ENCODE peak calls at places on chromosome X, in four cellular contexts. One of them, this sample, is unnamed.
A peak's percentile ranks its signal among the peaks of the same experiment; 100 is the strongest.

GRCh38 chrX:16445166-16445752 is 204.7 kb upstream of the S100G start:
- DNase-seq in BJ: no peak
- DNase-seq in upper lobe of left lung: peak; percentile 29
- DNase-seq in dorsolateral prefrontal cortex: no peak
- DNase-seq in this sample: no peak

GRCh38 chrX:119482497-119483480 is 14.5 kb downstream of the SLC25A5 start:
- DNase-seq in BJ: no peak
- DNase-seq in upper lobe of left lung: peak; percentile 79
- DNase-seq in dorsolateral prefrontal cortex: no peak
- DNase-seq in this sample: peak; percentile 48

GRCh38 chrX:8749697-8750096 is 17.8 kb upstream of the ANOS1 start:
- DNase-seq in BJ: no peak
- DNase-seq in upper lobe of left lung: no peak
- DNase-seq in dorsolateral prefrontal cortex: no peak
- DNase-seq in this sample: no peak

GRCh38 chrX:21741869-21742701 is 15.8 kb downstream of the SMPX start:
- DNase-seq in BJ: no peak
- DNase-seq in upper lobe of left lung: no peak
- DNase-seq in dorsolateral prefrontal cortex: no peak
- DNase-seq in this sample: no peak

GRCh38 chrX:123274796-123275195 is 90.7 kb downstream of the GRIA3 start:
- DNase-seq in BJ: no peak
- DNase-seq in upper lobe of left lung: no peak
- DNase-seq in dorsolateral prefrontal cortex: no peak
- DNase-seq in this sample: no peak

GRCh38 chrX:49001521-49002090 is 458 bp downstream of the GRIPAP1 start:
- DNase-seq in BJ: no peak
- DNase-seq in upper lobe of left lung: peak; percentile 32
- DNase-seq in dorsolateral prefrontal cortex: no peak
- DNase-seq in this sample: no peak

GRCh38 chrX:53074987-53075386 is 7.2 kb upstream of the TSPYL2 start:
- DNase-seq in BJ: no peak
- DNase-seq in upper lobe of left lung: no peak
- DNase-seq in dorsolateral prefrontal cortex: no peak
- DNase-seq in this sample: no peak

GRCh38 chrX:64204701-64205440 is 637 bp downstream of the AMER1 start:
- DNase-seq in BJ: no peak
- DNase-seq in upper lobe of left lung: peak; percentile 29
- DNase-seq in dorsolateral prefrontal cortex: peak; percentile 31
- DNase-seq in this sample: peak; percentile 30

GRCh38 chrX:82742351-82742750 is 765.7 kb upstream of the POU3F4 start:
- DNase-seq in BJ: no peak
- DNase-seq in upper lobe of left lung: no peak
- DNase-seq in dorsolateral prefrontal cortex: no peak
- DNase-seq in this sample: no peak

GRCh38 chrX:40240844-40241243 is 143.1 kb upstream of the BCOR start:
- DNase-seq in BJ: no peak
- DNase-seq in upper lobe of left lung: no peak
- DNase-seq in dorsolateral prefrontal cortex: no peak
- DNase-seq in this sample: no peak

GRCh38 chrX:47619486-47620302 is at the start of gene SYN1:
- DNase-seq in BJ: no peak
- DNase-seq in upper lobe of left lung: peak; percentile 81
- DNase-seq in dorsolateral prefrontal cortex: peak; percentile 57
- DNase-seq in this sample: peak; percentile 74

GRCh38 chrX:45859407-45859806 is 658.7 kb upstream of the DIPK2B start:
- DNase-seq in BJ: no peak
- DNase-seq in upper lobe of left lung: no peak
- DNase-seq in dorsolateral prefrontal cortex: no peak
- DNase-seq in this sample: no peak
- TF ChIP-seq CTCF in BJ: no peak
- TF ChIP-seq CTCF in upper lobe of left lung: no peak
- TF ChIP-seq CTCF in dorsolateral prefrontal cortex: no peak
- TF ChIP-seq CTCF in this sample: no peak

DNA sequence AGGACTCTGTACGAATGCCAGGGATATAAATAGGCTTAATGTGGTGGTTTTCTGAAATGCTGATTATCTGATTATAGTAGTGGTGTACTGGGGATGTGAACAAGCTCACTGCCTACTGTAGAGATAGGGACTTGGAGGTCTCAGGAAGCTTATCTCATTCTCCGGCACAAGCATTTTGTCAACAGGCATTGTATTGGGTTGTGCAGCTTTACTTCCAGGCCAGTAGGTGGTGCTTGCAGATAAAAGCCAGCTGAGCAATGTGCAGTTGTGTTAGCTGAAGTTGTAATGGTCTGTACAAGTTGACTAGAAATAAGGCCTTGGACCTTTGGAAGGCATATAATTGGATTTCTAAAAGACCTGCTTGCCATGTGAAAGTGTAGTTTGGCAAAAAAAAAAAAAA is 49.5 kb upstream of the TMLHE start:
- DNase-seq in BJ: no peak
- DNase-seq in upper lobe of left lung: no peak
- DNase-seq in dorsolateral prefrontal cortex: no peak
- DNase-seq in this sample: no peak
- TF ChIP-seq CTCF in BJ: peak; percentile 15
- TF ChIP-seq CTCF in upper lobe of left lung: no peak
- TF ChIP-seq CTCF in dorsolateral prefrontal cortex: no peak
- TF ChIP-seq CTCF in this sample: no peak

GRCh38 chrX:125744914-125745313 is 421.2 kb downstream of the DCAF12L2 start:
- DNase-seq in BJ: no peak
- DNase-seq in upper lobe of left lung: no peak
- DNase-seq in dorsolateral prefrontal cortex: no peak
- DNase-seq in this sample: no peak
- TF ChIP-seq CTCF in BJ: no peak
- TF ChIP-seq CTCF in upper lobe of left lung: no peak
- TF ChIP-seq CTCF in dorsolateral prefrontal cortex: no peak
- TF ChIP-seq CTCF in this sample: peak; percentile 34

DNA sequence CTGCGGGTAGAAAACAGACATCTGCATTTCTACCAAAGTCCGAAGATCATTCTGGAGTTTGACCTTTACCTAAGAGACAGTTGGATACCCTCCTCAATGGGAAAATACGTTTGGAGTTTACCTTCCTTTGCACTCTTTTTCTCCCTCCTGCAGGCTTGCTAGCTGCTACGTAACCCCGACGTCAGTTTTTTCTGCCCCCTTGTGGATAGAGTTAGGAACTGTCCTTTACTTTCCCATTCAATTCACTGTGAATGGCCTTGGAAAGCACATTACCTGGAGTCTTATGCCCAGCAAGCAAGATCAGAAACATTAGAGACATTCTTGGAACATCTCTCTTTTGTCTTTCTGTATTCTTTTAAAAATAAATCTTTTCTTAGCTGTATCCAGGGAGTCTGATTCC is 250.7 kb downstream of the NAP1L3 start:
- DNase-seq in BJ: no peak
- DNase-seq in upper lobe of left lung: no peak
- DNase-seq in dorsolateral prefrontal cortex: no peak
- DNase-seq in this sample: peak; percentile 12
- TF ChIP-seq CTCF in BJ: no peak
- TF ChIP-seq CTCF in upper lobe of left lung: no peak
- TF ChIP-seq CTCF in dorsolateral prefrontal cortex: peak; percentile 33
- TF ChIP-seq CTCF in this sample: peak; percentile 84

GRCh38 chrX:55839480-55839879 is 121.9 kb downstream of the RRAGB start:
- DNase-seq in BJ: no peak
- DNase-seq in upper lobe of left lung: no peak
- DNase-seq in dorsolateral prefrontal cortex: no peak
- DNase-seq in this sample: no peak
- TF ChIP-seq CTCF in BJ: no peak
- TF ChIP-seq CTCF in upper lobe of left lung: no peak
- TF ChIP-seq CTCF in dorsolateral prefrontal cortex: no peak
- TF ChIP-seq CTCF in this sample: no peak

GRCh38 chrX:139965421-139965820 is at the start of gene CXorf66:
- DNase-seq in BJ: no peak
- DNase-seq in upper lobe of left lung: no peak
- DNase-seq in dorsolateral prefrontal cortex: no peak
- DNase-seq in this sample: no peak

GRCh38 chrX:139969286-139969685 is 4.0 kb upstream of the CXorf66 start:
- DNase-seq in BJ: no peak
- DNase-seq in upper lobe of left lung: no peak
- DNase-seq in dorsolateral prefrontal cortex: no peak
- DNase-seq in this sample: no peak

GRCh38 chrX:139972113-139972512 is 6.8 kb upstream of the CXorf66 start:
- DNase-seq in BJ: no peak
- DNase-seq in upper lobe of left lung: no peak
- DNase-seq in dorsolateral prefrontal cortex: no peak
- DNase-seq in this sample: no peak

GRCh38 chrX:139971394-139971749 is 6.1 kb upstream of the CXorf66 start:
- DNase-seq in BJ: no peak
- DNase-seq in upper lobe of left lung: no peak
- DNase-seq in dorsolateral prefrontal cortex: no peak
- DNase-seq in this sample: no peak

GRCh38 chrX:139967300-139967699 is 2.0 kb upstream of the CXorf66 start:
- DNase-seq in BJ: no peak
- DNase-seq in upper lobe of left lung: no peak
- DNase-seq in dorsolateral prefrontal cortex: no peak
- DNase-seq in this sample: no peak
- TF ChIP-seq CTCF in BJ: peak; percentile 38
- TF ChIP-seq CTCF in upper lobe of left lung: no peak
- TF ChIP-seq CTCF in dorsolateral prefrontal cortex: no peak
- TF ChIP-seq CTCF in this sample: peak; percentile 31

DNA sequence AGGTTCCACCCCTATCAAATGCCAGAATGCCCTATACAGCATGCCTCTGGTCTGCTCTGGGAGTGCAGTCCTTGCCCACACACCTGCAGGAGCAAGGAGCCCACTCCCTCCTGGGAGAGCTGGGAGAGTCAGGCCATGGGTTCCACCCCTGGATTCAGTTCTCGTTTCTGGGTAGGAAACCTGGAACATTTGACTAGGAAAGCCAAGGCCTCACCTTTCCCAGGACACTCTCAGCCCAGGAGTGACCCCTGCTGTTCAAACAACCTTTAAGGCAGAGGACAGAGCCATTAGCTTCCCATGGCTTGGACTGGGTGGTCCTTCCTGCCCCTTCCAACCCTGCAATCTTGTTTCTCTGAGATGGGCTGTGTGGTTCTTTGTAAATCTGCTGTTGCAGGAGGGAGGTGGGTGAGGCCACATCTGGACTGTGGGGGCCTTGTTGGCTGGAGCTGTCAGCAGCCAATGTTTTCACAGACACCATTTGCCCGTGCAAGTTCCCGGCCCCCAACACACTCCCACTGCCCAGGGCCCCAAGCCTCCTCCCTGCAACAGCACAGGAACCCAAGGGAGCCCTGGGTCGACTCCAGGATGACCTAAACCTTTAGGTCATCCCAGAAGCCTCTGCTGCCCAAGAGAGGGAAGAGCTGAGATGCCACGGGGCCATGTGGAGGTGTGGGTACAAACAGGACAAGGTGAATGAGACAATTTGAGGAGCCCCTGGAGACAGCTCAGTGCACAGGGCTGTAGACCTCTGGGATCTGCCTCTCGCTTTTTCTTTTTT is 104.4 kb downstream of the PJA1 start:
- DNase-seq in BJ: no peak
- DNase-seq in upper lobe of left lung: peak; percentile 23
- DNase-seq in dorsolateral prefrontal cortex: no peak
- DNase-seq in this sample: peak; percentile 11
- TF ChIP-seq CTCF in BJ: peak; percentile 35
- TF ChIP-seq CTCF in upper lobe of left lung: peak; percentile 12
- TF ChIP-seq CTCF in dorsolateral prefrontal cortex: peak; percentile 11
- TF ChIP-seq CTCF in this sample: peak; percentile 38

GRCh38 chrX:28590394-28590793 is 3.1 kb downstream of the IL1RAPL1 start:
- DNase-seq in BJ: no peak
- DNase-seq in upper lobe of left lung: no peak
- DNase-seq in dorsolateral prefrontal cortex: no peak
- DNase-seq in this sample: no peak

GRCh38 chrX:28591542-28591941 is 4.3 kb downstream of the IL1RAPL1 start:
- DNase-seq in BJ: no peak
- DNase-seq in upper lobe of left lung: no peak
- DNase-seq in dorsolateral prefrontal cortex: no peak
- DNase-seq in this sample: no peak

GRCh38 chrX:28595346-28595745 is 8.1 kb downstream of the IL1RAPL1 start:
- DNase-seq in BJ: no peak
- DNase-seq in upper lobe of left lung: no peak
- DNase-seq in dorsolateral prefrontal cortex: no peak
- DNase-seq in this sample: no peak
- TF ChIP-seq CTCF in BJ: no peak
- TF ChIP-seq CTCF in upper lobe of left lung: no peak
- TF ChIP-seq CTCF in dorsolateral prefrontal cortex: no peak
- TF ChIP-seq CTCF in this sample: no peak

GRCh38 chrX:39137363-39137954 is 336.2 kb downstream of the MID1IP1 start:
- DNase-seq in BJ: no peak
- DNase-seq in upper lobe of left lung: no peak
- DNase-seq in dorsolateral prefrontal cortex: no peak
- DNase-seq in this sample: no peak

DNA sequence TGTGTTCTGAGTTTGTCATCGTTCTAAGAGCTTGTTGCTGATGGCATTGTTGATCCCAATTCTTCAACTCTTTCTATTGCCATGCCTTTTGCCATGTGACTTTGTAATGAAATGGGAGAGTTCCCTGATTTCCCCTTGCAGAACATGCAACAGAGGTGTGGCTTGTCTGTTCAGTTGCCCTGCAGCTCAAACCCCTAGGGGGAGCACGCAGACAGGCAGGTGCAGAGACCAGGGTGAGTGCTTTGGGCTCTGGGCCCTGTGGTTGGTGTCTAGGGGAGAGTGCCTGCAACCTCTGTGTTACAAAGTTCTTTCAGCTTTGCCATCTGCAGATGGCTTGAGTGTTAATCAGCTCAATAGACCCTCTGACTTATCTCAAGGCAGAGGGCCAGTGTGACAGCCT is 332.7 kb downstream of the MID1IP1 start:
- DNase-seq in BJ: no peak
- DNase-seq in upper lobe of left lung: no peak
- DNase-seq in dorsolateral prefrontal cortex: peak; percentile 28
- DNase-seq in this sample: no peak
- TF ChIP-seq CTCF in BJ: no peak
- TF ChIP-seq CTCF in upper lobe of left lung: peak; percentile 4
- TF ChIP-seq CTCF in dorsolateral prefrontal cortex: no peak
- TF ChIP-seq CTCF in this sample: peak; percentile 18

This sample was measured in progenitor cell of endocrine pancreas.